ENCODE peak calls at places on chromosome 13, in seven cellular contexts. One of them, this sample, is unnamed.
A peak's percentile ranks its signal among the peaks of the same experiment; 100 is the strongest.

GRCh38 chr13:58843567-58843966 is 1212.0 kb downstream of the PCDH17 start:
- DNase-seq in gastrocnemius medialis: no peak
- DNase-seq in spleen: no peak
- DNase-seq in tibial artery: no peak
- DNase-seq in left ventricle myocardium inferior: no peak
- DNase-seq in mammary epithelial cell: no peak
- DNase-seq in cardiac fibroblast: no peak
- DNase-seq in this sample: no peak

GRCh38 chr13:52096062-52096461 is 32.8 kb downstream of the NEK5 start:
- DNase-seq in spleen: no peak
- DNase-seq in cardiac fibroblast: no peak
- DNase-seq in mammary epithelial cell: no peak
- DNase-seq in left ventricle myocardium inferior: no peak
- DNase-seq in gastrocnemius medialis: no peak
- DNase-seq in tibial artery: no peak
- DNase-seq in this sample: no peak

GRCh38 chr13:57569981-57570380 is 61.6 kb upstream of the PCDH17 start:
- DNase-seq in mammary epithelial cell: no peak
- DNase-seq in left ventricle myocardium inferior: no peak
- DNase-seq in spleen: no peak
- DNase-seq in tibial artery: no peak
- DNase-seq in gastrocnemius medialis: no peak
- DNase-seq in cardiac fibroblast: no peak
- DNase-seq in this sample: no peak

GRCh38 chr13:85473144-85473543 is 326.1 kb downstream of the SLITRK6 start:
- DNase-seq in spleen: no peak
- DNase-seq in left ventricle myocardium inferior: no peak
- DNase-seq in mammary epithelial cell: no peak
- DNase-seq in cardiac fibroblast: no peak
- DNase-seq in tibial artery: no peak
- DNase-seq in gastrocnemius medialis: no peak
- DNase-seq in this sample: no peak

GRCh38 chr13:48531416-48532145 is 1.3 kb downstream of the RCBTB2 start:
- DNase-seq in mammary epithelial cell: peak; percentile 2
- DNase-seq in cardiac fibroblast: no peak
- DNase-seq in spleen: no peak
- DNase-seq in gastrocnemius medialis: no peak
- DNase-seq in tibial artery: no peak
- DNase-seq in left ventricle myocardium inferior: no peak
- DNase-seq in this sample: no peak

GRCh38 chr13:26698392-26699196 is 62.0 kb downstream of the GPR12 start:
- DNase-seq in mammary epithelial cell: peak; percentile 69
- DNase-seq in gastrocnemius medialis: peak; percentile 50
- DNase-seq in cardiac fibroblast: peak; percentile 92
- DNase-seq in spleen: peak; percentile 92
- DNase-seq in tibial artery: peak; percentile 90
- DNase-seq in left ventricle myocardium inferior: peak; percentile 79
- DNase-seq in this sample: peak; percentile 91

GRCh38 chr13:109694972-109695371 is 91.4 kb downstream of the IRS2 start:
- DNase-seq in left ventricle myocardium inferior: no peak
- DNase-seq in mammary epithelial cell: no peak
- DNase-seq in tibial artery: no peak
- DNase-seq in cardiac fibroblast: no peak
- DNase-seq in spleen: no peak
- DNase-seq in gastrocnemius medialis: no peak
- DNase-seq in this sample: no peak

GRCh38 chr13:50616101-50616500 is 227.4 kb downstream of the DLEU7 start:
- DNase-seq in spleen: no peak
- DNase-seq in tibial artery: no peak
- DNase-seq in mammary epithelial cell: peak; percentile 16
- DNase-seq in left ventricle myocardium inferior: no peak
- DNase-seq in cardiac fibroblast: peak; percentile 26
- DNase-seq in gastrocnemius medialis: no peak
- DNase-seq in this sample: no peak

GRCh38 chr13:49443327-49443688 is 556 bp downstream of the CAB39L start:
- DNase-seq in left ventricle myocardium inferior: no peak
- DNase-seq in gastrocnemius medialis: no peak
- DNase-seq in cardiac fibroblast: peak; percentile 40
- DNase-seq in spleen: no peak
- DNase-seq in tibial artery: no peak
- DNase-seq in mammary epithelial cell: no peak
- DNase-seq in this sample: no peak

GRCh38 chr13:59364508-59365187 is 799.1 kb downstream of the DIAPH3 start:
- DNase-seq in cardiac fibroblast: no peak
- DNase-seq in tibial artery: no peak
- DNase-seq in spleen: no peak
- DNase-seq in mammary epithelial cell: no peak
- DNase-seq in left ventricle myocardium inferior: no peak
- DNase-seq in gastrocnemius medialis: no peak
- DNase-seq in this sample: no peak

GRCh38 chr13:59931621-59932020 is 232.1 kb downstream of the DIAPH3 start:
- DNase-seq in left ventricle myocardium inferior: no peak
- DNase-seq in tibial artery: no peak
- DNase-seq in gastrocnemius medialis: no peak
- DNase-seq in mammary epithelial cell: peak; percentile 60
- DNase-seq in spleen: no peak
- DNase-seq in cardiac fibroblast: no peak
- DNase-seq in this sample: no peak

GRCh38 chr13:26163812-26164211 is 58.3 kb downstream of the RNF6 start:
- DNase-seq in left ventricle myocardium inferior: no peak
- DNase-seq in mammary epithelial cell: no peak
- DNase-seq in cardiac fibroblast: no peak
- DNase-seq in tibial artery: no peak
- DNase-seq in gastrocnemius medialis: no peak
- DNase-seq in spleen: no peak
- DNase-seq in this sample: no peak

GRCh38 chr13:49124693-49125304 is 95.3 kb upstream of the MLNR start:
- DNase-seq in gastrocnemius medialis: no peak
- DNase-seq in mammary epithelial cell: no peak
- DNase-seq in tibial artery: no peak
- DNase-seq in spleen: no peak
- DNase-seq in cardiac fibroblast: no peak
- DNase-seq in left ventricle myocardium inferior: no peak
- DNase-seq in this sample: no peak

GRCh38 chr13:99371956-99372355 is 64.8 kb upstream of the GPR183 start:
- DNase-seq in tibial artery: no peak
- DNase-seq in left ventricle myocardium inferior: no peak
- DNase-seq in cardiac fibroblast: no peak
- DNase-seq in gastrocnemius medialis: no peak
- DNase-seq in spleen: no peak
- DNase-seq in mammary epithelial cell: no peak
- DNase-seq in this sample: no peak

GRCh38 chr13:89267734-89268133 is 1596.6 kb downstream of the SLITRK5 start:
- DNase-seq in gastrocnemius medialis: no peak
- DNase-seq in tibial artery: no peak
- DNase-seq in left ventricle myocardium inferior: no peak
- DNase-seq in spleen: no peak
- DNase-seq in cardiac fibroblast: no peak
- DNase-seq in mammary epithelial cell: peak; percentile 61
- DNase-seq in this sample: no peak

GRCh38 chr13:51833980-51834379 is 11.0 kb downstream of the TMEM272 start:
- DNase-seq in spleen: no peak
- DNase-seq in mammary epithelial cell: no peak
- DNase-seq in left ventricle myocardium inferior: no peak
- DNase-seq in cardiac fibroblast: no peak
- DNase-seq in tibial artery: no peak
- DNase-seq in gastrocnemius medialis: no peak
- DNase-seq in this sample: no peak

GRCh38 chr13:99655351-99656091 is 154.2 kb downstream of the TM9SF2 start:
- DNase-seq in tibial artery: no peak
- DNase-seq in left ventricle myocardium inferior: no peak
- DNase-seq in cardiac fibroblast: no peak
- DNase-seq in gastrocnemius medialis: no peak
- DNase-seq in spleen: no peak
- DNase-seq in mammary epithelial cell: peak; percentile 73
- DNase-seq in this sample: no peak

GRCh38 chr13:91079190-91079589 is 268.3 kb upstream of the MIR17HG start:
- DNase-seq in cardiac fibroblast: no peak
- DNase-seq in gastrocnemius medialis: no peak
- DNase-seq in tibial artery: no peak
- DNase-seq in mammary epithelial cell: no peak
- DNase-seq in left ventricle myocardium inferior: no peak
- DNase-seq in spleen: no peak
- DNase-seq in this sample: no peak

GRCh38 chr13:38213307-38213706 is 136.3 kb upstream of the UFM1 start:
- DNase-seq in left ventricle myocardium inferior: no peak
- DNase-seq in cardiac fibroblast: peak; percentile 7
- DNase-seq in spleen: no peak
- DNase-seq in tibial artery: no peak
- DNase-seq in gastrocnemius medialis: no peak
- DNase-seq in mammary epithelial cell: peak; percentile 69
- DNase-seq in this sample: no peak

GRCh38 chr13:27663947-27664346 is 42.3 kb downstream of the POLR1D start:
- DNase-seq in spleen: no peak
- DNase-seq in cardiac fibroblast: no peak
- DNase-seq in mammary epithelial cell: no peak
- DNase-seq in tibial artery: no peak
- DNase-seq in gastrocnemius medialis: no peak
- DNase-seq in left ventricle myocardium inferior: no peak
- DNase-seq in this sample: no peak

GRCh38 chr13:22285867-22286632 is 615.2 kb downstream of the FGF9 start:
- DNase-seq in cardiac fibroblast: no peak
- DNase-seq in spleen: no peak
- DNase-seq in left ventricle myocardium inferior: no peak
- DNase-seq in mammary epithelial cell: no peak
- DNase-seq in tibial artery: no peak
- DNase-seq in gastrocnemius medialis: no peak
- DNase-seq in this sample: no peak

GRCh38 chr13:51697855-51698254 is 106.1 kb downstream of the DHRS12 start:
- DNase-seq in cardiac fibroblast: peak; percentile 32
- DNase-seq in left ventricle myocardium inferior: no peak
- DNase-seq in spleen: no peak
- DNase-seq in mammary epithelial cell: no peak
- DNase-seq in gastrocnemius medialis: no peak
- DNase-seq in tibial artery: no peak
- DNase-seq in this sample: no peak

GRCh38 chr13:98557934-98558630 is 18.8 kb downstream of the STK24 start:
- DNase-seq in left ventricle myocardium inferior: no peak
- DNase-seq in gastrocnemius medialis: no peak
- DNase-seq in tibial artery: peak; percentile 35
- DNase-seq in spleen: no peak
- DNase-seq in mammary epithelial cell: no peak
- DNase-seq in cardiac fibroblast: peak; percentile 29
- DNase-seq in this sample: no peak

DNA sequence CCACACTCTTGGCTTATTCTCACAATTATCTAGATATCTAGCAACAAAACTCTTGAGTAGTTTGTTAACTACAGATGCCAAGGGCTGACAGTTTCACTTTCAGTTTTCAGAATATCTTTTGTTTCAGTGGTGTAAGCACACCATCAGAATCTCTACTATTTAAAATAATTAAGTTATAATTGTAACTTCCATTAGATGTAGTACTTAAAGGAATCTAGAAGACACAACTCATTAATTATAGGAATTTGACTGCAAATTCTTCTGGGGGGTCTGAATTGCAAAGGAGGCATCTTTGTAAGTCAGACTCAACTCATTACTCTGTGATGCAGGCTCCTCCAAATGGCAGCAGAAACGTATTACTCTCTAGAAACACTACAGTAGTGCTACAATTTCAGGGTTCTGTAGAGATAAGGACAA is 44.9 kb upstream of the USPL1 start:
- DNase-seq in tibial artery: no peak
- DNase-seq in spleen: no peak
- DNase-seq in cardiac fibroblast: peak; percentile 67
- DNase-seq in gastrocnemius medialis: no peak
- DNase-seq in mammary epithelial cell: peak; percentile 37
- DNase-seq in left ventricle myocardium inferior: no peak
- DNase-seq in this sample: no peak
- TF ChIP-seq CTCF in tibial artery: no peak
- TF ChIP-seq CTCF in spleen: no peak
- TF ChIP-seq CTCF in cardiac fibroblast: peak; percentile 22
- TF ChIP-seq CTCF in gastrocnemius medialis: no peak
- TF ChIP-seq CTCF in mammary epithelial cell: peak; percentile 33
- TF ChIP-seq CTCF in left ventricle myocardium inferior: peak; percentile 32
- TF ChIP-seq CTCF in this sample: no peak

GRCh38 chr13:111046590-111047141 is 68.4 kb upstream of the ARHGEF7 start:
- DNase-seq in mammary epithelial cell: no peak
- DNase-seq in tibial artery: no peak
- DNase-seq in spleen: no peak
- DNase-seq in left ventricle myocardium inferior: no peak
- DNase-seq in gastrocnemius medialis: no peak
- DNase-seq in cardiac fibroblast: peak; percentile 42
- DNase-seq in this sample: no peak
- TF ChIP-seq CTCF in mammary epithelial cell: peak; percentile 31
- TF ChIP-seq CTCF in tibial artery: peak; percentile 40
- TF ChIP-seq CTCF in spleen: no peak
- TF ChIP-seq CTCF in left ventricle myocardium inferior: peak; percentile 30
- TF ChIP-seq CTCF in gastrocnemius medialis: peak; percentile 30
- TF ChIP-seq CTCF in cardiac fibroblast: peak; percentile 38
- TF ChIP-seq CTCF in this sample: no peak

DNA sequence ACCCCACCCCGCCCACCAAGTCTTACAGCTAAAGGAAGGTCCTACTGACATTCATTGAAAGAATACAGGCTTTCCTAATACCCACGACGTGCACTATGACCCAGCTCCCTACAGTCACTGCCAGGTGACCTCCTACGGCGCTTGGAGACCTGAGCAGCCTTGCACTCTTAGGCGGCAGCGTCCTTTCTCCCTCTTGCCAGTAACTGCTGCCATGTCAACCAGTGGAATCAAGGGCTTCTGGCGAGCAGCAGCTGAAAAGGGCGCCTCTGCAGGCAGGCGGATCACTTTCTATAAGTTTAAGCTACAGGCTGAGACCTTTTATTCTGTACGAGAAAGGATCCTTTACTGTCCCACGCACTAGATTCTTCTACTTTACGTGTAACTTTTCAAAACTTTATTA is 2.0 kb downstream of the KCTD12 start:
- DNase-seq in left ventricle myocardium inferior: peak; percentile 27
- DNase-seq in spleen: peak; percentile 81
- DNase-seq in cardiac fibroblast: peak; percentile 72
- DNase-seq in tibial artery: no peak
- DNase-seq in gastrocnemius medialis: no peak
- DNase-seq in mammary epithelial cell: peak; percentile 49
- DNase-seq in this sample: peak; percentile 17
- TF ChIP-seq CTCF in left ventricle myocardium inferior: peak; percentile 45
- TF ChIP-seq CTCF in spleen: peak; percentile 9
- TF ChIP-seq CTCF in cardiac fibroblast: peak; percentile 44
- TF ChIP-seq CTCF in tibial artery: no peak
- TF ChIP-seq CTCF in gastrocnemius medialis: no peak
- TF ChIP-seq CTCF in mammary epithelial cell: peak; percentile 72
- TF ChIP-seq CTCF in this sample: no peak

GRCh38 chr13:31394491-31394890 is 194.7 kb downstream of the B3GLCT start:
- DNase-seq in mammary epithelial cell: peak; percentile 46
- DNase-seq in cardiac fibroblast: no peak
- DNase-seq in left ventricle myocardium inferior: no peak
- DNase-seq in tibial artery: no peak
- DNase-seq in gastrocnemius medialis: no peak
- DNase-seq in spleen: no peak
- DNase-seq in this sample: no peak

GRCh38 chr13:31395090-31395489 is 195.3 kb downstream of the B3GLCT start:
- DNase-seq in tibial artery: no peak
- DNase-seq in mammary epithelial cell: no peak
- DNase-seq in left ventricle myocardium inferior: no peak
- DNase-seq in gastrocnemius medialis: no peak
- DNase-seq in spleen: no peak
- DNase-seq in cardiac fibroblast: no peak
- DNase-seq in this sample: no peak

DNA sequence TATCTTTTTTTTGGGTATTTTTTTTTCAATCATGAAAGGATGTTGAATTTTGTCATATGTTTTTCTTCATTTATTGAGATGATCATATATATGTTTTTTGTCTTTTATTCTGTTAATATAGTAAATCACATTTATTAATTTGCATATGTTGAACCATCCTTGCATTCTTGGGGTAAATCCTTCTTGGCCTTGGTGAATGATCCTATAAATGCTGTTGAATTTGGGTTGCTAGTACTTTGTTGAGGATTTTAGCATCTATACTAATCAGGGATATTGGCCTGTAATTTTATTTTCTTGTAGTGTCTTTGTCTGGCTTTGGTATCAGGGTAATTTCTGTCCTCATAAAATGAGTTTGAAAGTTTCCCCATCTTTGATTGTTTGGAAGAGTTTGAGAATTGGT is 199.9 kb downstream of the B3GLCT start:
- DNase-seq in gastrocnemius medialis: no peak
- DNase-seq in tibial artery: no peak
- DNase-seq in left ventricle myocardium inferior: no peak
- DNase-seq in spleen: no peak
- DNase-seq in cardiac fibroblast: no peak
- DNase-seq in mammary epithelial cell: no peak
- DNase-seq in this sample: no peak
- TF ChIP-seq CTCF in gastrocnemius medialis: no peak
- TF ChIP-seq CTCF in tibial artery: no peak
- TF ChIP-seq CTCF in left ventricle myocardium inferior: no peak
- TF ChIP-seq CTCF in spleen: no peak
- TF ChIP-seq CTCF in cardiac fibroblast: no peak
- TF ChIP-seq CTCF in mammary epithelial cell: no peak
- TF ChIP-seq CTCF in this sample: no peak

This sample was measured in nephron progenitor cell.